ENCODE peak calls at places on chromosomes 6 and 20, in seven cellular contexts. One of them, this sample, is unnamed.

GRCh38 chr6:17015144-17015543 is 86.7 kb upstream of the STMND1 start:
- DNase-seq in SK-N-SH: no peak
- DNase-seq in right atrium auricular region: no peak
- DNase-seq in AG09319: no peak
- DNase-seq in fibroblast of pulmonary artery: peak
- DNase-seq in lung: no peak
- DNase-seq in PC-9: no peak
- DNase-seq in this sample: no peak

GRCh38 chr6:116287668-116288282 is 8.0 kb upstream of the TSPYL1 start:
- DNase-seq in AG09319: no peak
- DNase-seq in SK-N-SH: peak
- DNase-seq in lung: no peak
- DNase-seq in right atrium auricular region: no peak
- DNase-seq in fibroblast of pulmonary artery: peak
- DNase-seq in PC-9: no peak
- DNase-seq in this sample: peak

GRCh38 chr6:16494781-16495180 is 256.4 kb downstream of the GMPR start:
- DNase-seq in SK-N-SH: no peak
- DNase-seq in right atrium auricular region: no peak
- DNase-seq in fibroblast of pulmonary artery: no peak
- DNase-seq in AG09319: no peak
- DNase-seq in PC-9: no peak
- DNase-seq in lung: no peak
- DNase-seq in this sample: peak

GRCh38 chr6:46756469-46757205 is 9.9 kb downstream of the ANKRD66 start:
- DNase-seq in SK-N-SH: no peak
- DNase-seq in PC-9: no peak
- DNase-seq in right atrium auricular region: no peak
- DNase-seq in AG09319: no peak
- DNase-seq in lung: no peak
- DNase-seq in fibroblast of pulmonary artery: peak
- DNase-seq in this sample: peak

GRCh38 chr6:21808551-21809181 is 215.1 kb downstream of the SOX4 start:
- DNase-seq in PC-9: no peak
- DNase-seq in AG09319: no peak
- DNase-seq in SK-N-SH: no peak
- DNase-seq in lung: no peak
- DNase-seq in right atrium auricular region: no peak
- DNase-seq in fibroblast of pulmonary artery: peak
- DNase-seq in this sample: no peak

GRCh38 chr6:56430629-56431600 is 183.5 kb upstream of the COL21A1 start:
- DNase-seq in right atrium auricular region: no peak
- DNase-seq in fibroblast of pulmonary artery: no peak
- DNase-seq in SK-N-SH: no peak
- DNase-seq in lung: no peak
- DNase-seq in AG09319: no peak
- DNase-seq in PC-9: no peak
- DNase-seq in this sample: no peak

GRCh38 chr20:2093200-2093781 is 8.3 kb upstream of the STK35 start:
- DNase-seq in AG09319: no peak
- DNase-seq in lung: no peak
- DNase-seq in fibroblast of pulmonary artery: peak
- DNase-seq in SK-N-SH: peak
- DNase-seq in PC-9: peak
- DNase-seq in right atrium auricular region: no peak
- DNase-seq in this sample: peak

GRCh38 chr20:61353261-61353995 is 101.4 kb downstream of the CDH4 start:
- DNase-seq in lung: no peak
- DNase-seq in SK-N-SH: no peak
- DNase-seq in right atrium auricular region: no peak
- DNase-seq in fibroblast of pulmonary artery: no peak
- DNase-seq in AG09319: no peak
- DNase-seq in PC-9: no peak
- DNase-seq in this sample: peak

GRCh38 chr6:90123796-90124195 is 172.8 kb downstream of the BACH2 start:
- DNase-seq in right atrium auricular region: no peak
- DNase-seq in fibroblast of pulmonary artery: no peak
- DNase-seq in SK-N-SH: no peak
- DNase-seq in AG09319: no peak
- DNase-seq in PC-9: no peak
- DNase-seq in lung: no peak
- DNase-seq in this sample: peak

GRCh38 chr20:49349078-49349477 is 71.2 kb upstream of the ZNFX1 start:
- DNase-seq in lung: no peak
- DNase-seq in SK-N-SH: no peak
- DNase-seq in fibroblast of pulmonary artery: no peak
- DNase-seq in AG09319: no peak
- DNase-seq in PC-9: no peak
- DNase-seq in right atrium auricular region: no peak
- DNase-seq in this sample: no peak

GRCh38 chr20:13913517-13913916 is 76.9 kb downstream of the SEL1L2 start:
- DNase-seq in lung: no peak
- DNase-seq in AG09319: no peak
- DNase-seq in PC-9: no peak
- DNase-seq in right atrium auricular region: no peak
- DNase-seq in fibroblast of pulmonary artery: no peak
- DNase-seq in SK-N-SH: no peak
- DNase-seq in this sample: no peak

GRCh38 chr6:134253681-134254080 is 64.2 kb downstream of the SGK1 start:
- DNase-seq in fibroblast of pulmonary artery: peak
- DNase-seq in AG09319: peak
- DNase-seq in PC-9: no peak
- DNase-seq in SK-N-SH: peak
- DNase-seq in right atrium auricular region: no peak
- DNase-seq in lung: no peak
- DNase-seq in this sample: no peak

GRCh38 chr6:107228754-107229153 is 113.4 kb upstream of the BEND3 start:
- DNase-seq in fibroblast of pulmonary artery: no peak
- DNase-seq in SK-N-SH: no peak
- DNase-seq in lung: no peak
- DNase-seq in right atrium auricular region: no peak
- DNase-seq in AG09319: no peak
- DNase-seq in PC-9: no peak
- DNase-seq in this sample: no peak

GRCh38 chr6:5763407-5763806 is 243.3 kb downstream of the NRN1 start:
- DNase-seq in SK-N-SH: no peak
- DNase-seq in PC-9: no peak
- DNase-seq in fibroblast of pulmonary artery: no peak
- DNase-seq in AG09319: no peak
- DNase-seq in lung: no peak
- DNase-seq in right atrium auricular region: no peak
- DNase-seq in this sample: peak

GRCh38 chr6:143376861-143377260 is 73.6 kb downstream of the ADAT2 start:
- DNase-seq in right atrium auricular region: no peak
- DNase-seq in AG09319: no peak
- DNase-seq in SK-N-SH: no peak
- DNase-seq in PC-9: no peak
- DNase-seq in fibroblast of pulmonary artery: no peak
- DNase-seq in lung: no peak
- DNase-seq in this sample: no peak

GRCh38 chr6:143375022-143375585 is 75.4 kb downstream of the ADAT2 start:
- DNase-seq in SK-N-SH: no peak
- DNase-seq in right atrium auricular region: no peak
- DNase-seq in fibroblast of pulmonary artery: no peak
- DNase-seq in PC-9: no peak
- DNase-seq in lung: no peak
- DNase-seq in AG09319: no peak
- DNase-seq in this sample: no peak

GRCh38 chr6:143370972-143371371 is 79.5 kb downstream of the ADAT2 start:
- DNase-seq in SK-N-SH: no peak
- DNase-seq in AG09319: no peak
- DNase-seq in right atrium auricular region: no peak
- DNase-seq in PC-9: no peak
- DNase-seq in lung: no peak
- DNase-seq in fibroblast of pulmonary artery: no peak
- DNase-seq in this sample: no peak

GRCh38 chr6:143372199-143372882 is 78.2 kb downstream of the ADAT2 start:
- DNase-seq in SK-N-SH: peak
- DNase-seq in fibroblast of pulmonary artery: no peak
- DNase-seq in PC-9: no peak
- DNase-seq in right atrium auricular region: no peak
- DNase-seq in lung: no peak
- DNase-seq in AG09319: no peak
- DNase-seq in this sample: no peak

DNA sequence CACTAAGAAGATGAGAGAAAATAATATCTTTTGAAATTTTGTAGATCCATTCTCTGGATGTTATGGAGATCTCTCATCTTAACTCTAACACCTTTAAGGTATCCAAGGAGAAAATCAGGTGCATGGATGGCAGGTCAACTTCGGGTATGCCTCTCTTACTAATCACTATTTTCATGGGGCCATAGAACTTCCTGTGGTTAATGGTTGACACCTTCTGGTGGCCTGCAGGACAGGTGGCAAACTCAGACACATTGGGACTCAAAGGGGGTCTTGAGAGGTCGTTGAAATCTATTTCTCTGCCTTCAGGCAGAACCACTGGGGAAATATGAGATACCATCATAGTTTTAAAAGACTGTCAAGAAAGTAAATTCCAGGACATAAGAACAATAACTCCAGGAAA is 76.5 kb downstream of the ADAT2 start:
- DNase-seq in lung: no peak
- DNase-seq in right atrium auricular region: no peak
- DNase-seq in AG09319: no peak
- DNase-seq in fibroblast of pulmonary artery: no peak
- DNase-seq in PC-9: no peak
- DNase-seq in SK-N-SH: no peak
- DNase-seq in this sample: no peak
- TF ChIP-seq CTCF in lung: no peak
- TF ChIP-seq CTCF in right atrium auricular region: no peak
- TF ChIP-seq CTCF in AG09319: no peak
- TF ChIP-seq CTCF in fibroblast of pulmonary artery: no peak
- TF ChIP-seq CTCF in PC-9: no peak
- TF ChIP-seq CTCF in SK-N-SH: no peak
- TF ChIP-seq CTCF in this sample: no peak

DNA sequence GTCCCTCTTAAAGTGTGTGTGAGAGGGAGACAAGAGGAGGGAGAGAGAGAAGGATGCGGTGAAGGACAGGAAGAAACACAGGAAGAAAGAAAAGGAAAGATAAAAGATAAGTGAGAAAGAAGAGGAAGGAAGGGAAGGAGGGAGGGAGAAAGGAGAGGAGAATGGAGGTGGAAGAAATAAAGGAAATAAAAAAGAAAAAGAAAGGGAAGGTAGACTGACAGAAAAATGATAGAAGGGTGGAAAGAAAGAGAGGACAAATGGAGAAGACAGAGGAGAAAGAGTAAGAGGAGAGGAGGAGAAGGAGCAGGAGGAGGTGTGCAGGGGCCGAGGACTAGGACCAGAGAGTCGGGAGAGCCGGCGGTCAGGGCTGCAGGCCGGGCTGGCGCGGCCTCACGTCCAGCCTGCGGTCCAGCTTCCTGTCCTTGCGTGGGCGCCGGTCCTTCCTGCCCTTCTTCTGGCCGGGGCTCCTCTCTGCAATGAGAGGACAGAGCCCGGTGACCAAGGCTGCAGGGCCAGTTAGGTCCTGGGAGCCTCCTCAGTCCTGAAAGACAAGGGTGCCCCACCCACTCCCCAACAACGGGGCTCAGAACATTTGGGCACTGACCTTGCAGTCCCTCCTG is 42.0 kb downstream of the RSPO4 start:
- DNase-seq in lung: no peak
- DNase-seq in AG09319: no peak
- DNase-seq in PC-9: no peak
- DNase-seq in fibroblast of pulmonary artery: no peak
- DNase-seq in SK-N-SH: no peak
- DNase-seq in right atrium auricular region: no peak
- DNase-seq in this sample: no peak
- TF ChIP-seq CTCF in lung: no peak
- TF ChIP-seq CTCF in AG09319: no peak
- TF ChIP-seq CTCF in PC-9: no peak
- TF ChIP-seq CTCF in fibroblast of pulmonary artery: no peak
- TF ChIP-seq CTCF in SK-N-SH: no peak
- TF ChIP-seq CTCF in right atrium auricular region: no peak
- TF ChIP-seq CTCF in this sample: no peak

GRCh38 chr6:169966312-169967181 is 215.1 kb downstream of the ERMARD start:
- DNase-seq in lung: peak
- DNase-seq in SK-N-SH: peak
- DNase-seq in right atrium auricular region: peak
- DNase-seq in AG09319: no peak
- DNase-seq in fibroblast of pulmonary artery: no peak
- DNase-seq in PC-9: no peak
- DNase-seq in this sample: no peak

GRCh38 chr6:169970306-169970988 is 219.0 kb downstream of the ERMARD start:
- DNase-seq in PC-9: no peak
- DNase-seq in fibroblast of pulmonary artery: no peak
- DNase-seq in AG09319: no peak
- DNase-seq in right atrium auricular region: peak
- DNase-seq in SK-N-SH: peak
- DNase-seq in lung: no peak
- DNase-seq in this sample: no peak

GRCh38 chr6:169967687-169968086 is 216.3 kb downstream of the ERMARD start:
- DNase-seq in AG09319: no peak
- DNase-seq in PC-9: no peak
- DNase-seq in fibroblast of pulmonary artery: no peak
- DNase-seq in right atrium auricular region: peak
- DNase-seq in SK-N-SH: peak
- DNase-seq in lung: peak
- DNase-seq in this sample: no peak

GRCh38 chr6:169969372-169970099 is 218.1 kb downstream of the ERMARD start:
- DNase-seq in fibroblast of pulmonary artery: no peak
- DNase-seq in PC-9: no peak
- DNase-seq in SK-N-SH: peak
- DNase-seq in AG09319: no peak
- DNase-seq in lung: no peak
- DNase-seq in right atrium auricular region: peak
- DNase-seq in this sample: no peak

GRCh38 chr6:169968541-169969270 is 217.3 kb downstream of the ERMARD start:
- DNase-seq in right atrium auricular region: peak
- DNase-seq in PC-9: no peak
- DNase-seq in lung: no peak
- DNase-seq in AG09319: no peak
- DNase-seq in fibroblast of pulmonary artery: no peak
- DNase-seq in SK-N-SH: peak
- DNase-seq in this sample: peak
- TF ChIP-seq CTCF in right atrium auricular region: no peak
- TF ChIP-seq CTCF in PC-9: no peak
- TF ChIP-seq CTCF in lung: no peak
- TF ChIP-seq CTCF in AG09319: no peak
- TF ChIP-seq CTCF in fibroblast of pulmonary artery: no peak
- TF ChIP-seq CTCF in SK-N-SH: no peak
- TF ChIP-seq CTCF in this sample: no peak

GRCh38 chr6:30893666-30894065 is 9.3 kb downstream of the DDR1 start:
- DNase-seq in PC-9: no peak
- DNase-seq in AG09319: no peak
- DNase-seq in SK-N-SH: no peak
- DNase-seq in right atrium auricular region: no peak
- DNase-seq in lung: no peak
- DNase-seq in fibroblast of pulmonary artery: no peak
- DNase-seq in this sample: no peak

GRCh38 chr6:30891816-30892553 is 7.7 kb downstream of the DDR1 start:
- DNase-seq in SK-N-SH: peak
- DNase-seq in AG09319: no peak
- DNase-seq in right atrium auricular region: no peak
- DNase-seq in lung: no peak
- DNase-seq in PC-9: no peak
- DNase-seq in fibroblast of pulmonary artery: no peak
- DNase-seq in this sample: no peak

GRCh38 chr6:30894381-30894780 is 10.1 kb downstream of the DDR1 start:
- DNase-seq in lung: no peak
- DNase-seq in PC-9: no peak
- DNase-seq in AG09319: no peak
- DNase-seq in SK-N-SH: peak
- DNase-seq in fibroblast of pulmonary artery: no peak
- DNase-seq in right atrium auricular region: no peak
- DNase-seq in this sample: no peak

GRCh38 chr6:30891450-30891723 is 7.1 kb downstream of the DDR1 start:
- DNase-seq in SK-N-SH: no peak
- DNase-seq in lung: no peak
- DNase-seq in fibroblast of pulmonary artery: no peak
- DNase-seq in PC-9: no peak
- DNase-seq in right atrium auricular region: no peak
- DNase-seq in AG09319: no peak
- DNase-seq in this sample: no peak

GRCh38 chr6:30893001-30893591 is 8.8 kb downstream of the DDR1 start:
- DNase-seq in PC-9: no peak
- DNase-seq in fibroblast of pulmonary artery: no peak
- DNase-seq in SK-N-SH: peak
- DNase-seq in AG09319: no peak
- DNase-seq in lung: no peak
- DNase-seq in right atrium auricular region: no peak
- DNase-seq in this sample: no peak
- TF ChIP-seq CTCF in PC-9: no peak
- TF ChIP-seq CTCF in fibroblast of pulmonary artery: peak
- TF ChIP-seq CTCF in SK-N-SH: peak
- TF ChIP-seq CTCF in AG09319: no peak
- TF ChIP-seq CTCF in lung: no peak
- TF ChIP-seq CTCF in right atrium auricular region: no peak
- TF ChIP-seq CTCF in this sample: no peak